ENCODE peak calls at places on chromosomes 12 and 14, in ten cellular contexts. T, P, Q, R, X, F, G, B, V and A are unnamed samples.

GRCh38 chr12:57740656-57741412 is 2.3 kb upstream of the AGAP2 start:
- DNase-seq in T (peak), P (peak), Q (no peak), R (no peak), X (no peak), F (peak), G (no peak), B (no peak), V (peak), A (no peak)

GRCh38 chr12:86669010-86669409 is 412.8 kb upstream of the MGAT4C start:
- DNase-seq in T (no peak), P (no peak), Q (no peak), R (no peak), X (no peak), F (no peak), G (no peak), B (no peak), V (no peak), A (no peak)

GRCh38 chr12:21451529-21451928 is 14.1 kb downstream of the PYROXD1 start:
- DNase-seq in T (no peak), P (no peak), Q (no peak), R (peak), X (no peak), F (no peak), G (peak), B (no peak), V (no peak), A (no peak)

GRCh38 chr14:22178330-22178981 is 410.6 kb downstream of the DAD1 start:
- DNase-seq in T (no peak), P (no peak), Q (no peak), R (no peak), X (no peak), F (no peak), G (no peak), B (no peak), V (no peak), A (no peak)

GRCh38 chr14:61973981-61974380 is 211.8 kb downstream of the SNAPC1 start:
- DNase-seq in T (no peak), P (no peak), Q (no peak), R (no peak), X (peak), F (no peak), G (peak), B (no peak), V (no peak), A (no peak)

GRCh38 chr12:54419088-54419887 is at the start of gene ITGA5:
- DNase-seq in T (no peak), P (peak), Q (no peak), R (no peak), X (peak), F (no peak), G (peak), B (no peak), V (no peak), A (no peak)

GRCh38 chr14:83300454-83301064 is 1766.9 kb upstream of the SEL1L start:
- DNase-seq in T (no peak), P (no peak), Q (peak), R (no peak), X (peak), F (no peak), G (peak), B (peak), V (peak), A (peak)

GRCh38 chr12:103698752-103699540 is 111.9 kb downstream of the STAB2 start:
- DNase-seq in T (no peak), P (no peak), Q (no peak), R (no peak), X (no peak), F (no peak), G (no peak), B (no peak), V (peak), A (no peak)

GRCh38 chr14:41403360-41403759 is 203.3 kb upstream of the LRFN5 start:
- DNase-seq in T (no peak), P (no peak), Q (no peak), R (peak), X (no peak), F (no peak), G (no peak), B (no peak), V (no peak), A (no peak)

GRCh38 chr14:92542766-92543554 is 29.4 kb downstream of the RIN3 start:
- DNase-seq in T (no peak), P (no peak), Q (no peak), R (no peak), X (peak), F (no peak), G (no peak), B (no peak), V (no peak), A (no peak)

GRCh38 chr12:68240079-68240478 is 13.3 kb downstream of the IL22 start:
- DNase-seq in T (no peak), P (no peak), Q (no peak), R (no peak), X (peak), F (no peak), G (peak), B (no peak), V (no peak), A (no peak)

GRCh38 chr14:100585448-100586152 is 1.6 kb downstream of the BEGAIN start:
- DNase-seq in T (no peak), P (peak), Q (no peak), R (no peak), X (no peak), F (no peak), G (no peak), B (no peak), V (no peak), A (no peak)

GRCh38 chr14:22427771-22428228 is 161.2 kb downstream of the DAD1 start:
- DNase-seq in T (no peak), P (no peak), Q (no peak), R (no peak), X (peak), F (no peak), G (peak), B (no peak), V (no peak), A (no peak)

GRCh38 chr14:71372411-71372838 is 465.2 kb downstream of the PCNX1 start:
- DNase-seq in T (no peak), P (no peak), Q (peak), R (no peak), X (peak), F (no peak), G (peak), B (no peak), V (no peak), A (no peak)